ENCODE peak calls at places on chromosomes 6 and 20, in four cellular contexts. H, U, W and G are unnamed samples.

GRCh38 chr20:52150440-52151258 is 40.9 kb downstream of the ZFP64 start:
- DNase-seq in H (no peak), U (peak; percentile 24), W (peak; percentile 36), G (no peak)

GRCh38 chr6:23106951-23107350 is 537.6 kb downstream of the HDGFL1 start:
- DNase-seq in H (no peak), U (no peak), W (no peak), G (no peak)

GRCh38 chr20:33689973-33690372 is 3.8 kb upstream of the E2F1 start:
- DNase-seq in H (no peak), U (peak; percentile 83), W (peak; percentile 96), G (no peak)

GRCh38 chr20:50346372-50347347 is 156.0 kb downstream of the CEBPB start:
- DNase-seq in H (peak; percentile 84), U (no peak), W (no peak), G (no peak)

GRCh38 chr6:32837651-32838113 is 857 bp downstream of the TAP2 start:
- DNase-seq in H (no peak), U (no peak), W (no peak), G (no peak)

GRCh38 chr6:21103626-21104224 is 489.8 kb upstream of the SOX4 start:
- DNase-seq in H (no peak), U (no peak), W (no peak), G (no peak)

GRCh38 chr6:14540276-14540675 is 422.7 kb downstream of the CD83 start:
- DNase-seq in H (no peak), U (no peak), W (no peak), G (no peak)

GRCh38 chr6:144778773-144779531 is 493.8 kb downstream of the UTRN start:
- DNase-seq in H (no peak), U (no peak), W (no peak), G (no peak)

GRCh38 chr20:36217226-36217625 is 19.1 kb upstream of the AAR2 start:
- DNase-seq in H (no peak), U (no peak), W (no peak), G (no peak)

GRCh38 chr6:169868458-169868857 is 117.0 kb downstream of the ERMARD start:
- DNase-seq in H (no peak), U (peak; percentile 68), W (no peak), G (peak; percentile 58)

GRCh38 chr6:143449731-143450452 is 603 bp downstream of the ADAT2 start:
- DNase-seq in H (no peak), U (peak; percentile 36), W (peak; percentile 82), G (no peak)

GRCh38 chr20:11207749-11208502 is 534.1 kb upstream of the JAG1 start:
- DNase-seq in H (no peak), U (no peak), W (no peak), G (no peak)

GRCh38 chr20:49283703-49284625 is 6.1 kb upstream of the ZNFX1 start:
- DNase-seq in H (no peak), U (no peak), W (no peak), G (no peak)

GRCh38 chr20:15902493-15902892 is 670.8 kb downstream of the KIF16B start:
- DNase-seq in H (no peak), U (no peak), W (no peak), G (no peak)

GRCh38 chr20:46512943-46513844 is at the start of gene ZNF334:
- DNase-seq in H (peak; percentile 70), U (no peak), W (no peak), G (no peak)

GRCh38 chr20:23938118-23938438 is 50.5 kb downstream of the GGTLC1 start:
- DNase-seq in H (no peak), U (no peak), W (no peak), G (no peak)

GRCh38 chr6:144955853-144956252 is 670.7 kb downstream of the UTRN start:
- DNase-seq in H (no peak), U (no peak), W (no peak), G (no peak)

GRCh38 chr6:11229267-11230043 is 3.0 kb downstream of the NEDD9 start:
- DNase-seq in H (no peak), U (no peak), W (no peak), G (no peak)

GRCh38 chr6:154156135-154156948 is 117.3 kb downstream of the OPRM1 start:
- DNase-seq in H (no peak), U (peak; percentile 52), W (peak; percentile 16), G (no peak)

GRCh38 chr6:157019733-157020132 is 242.6 kb downstream of the ARID1B start:
- DNase-seq in H (no peak), U (no peak), W (peak; percentile 49), G (no peak)

GRCh38 chr6:135535989-135536414 is 38.5 kb upstream of the AHI1 start:
- DNase-seq in H (no peak), U (peak; percentile 10), W (peak; percentile 20), G (no peak)

GRCh38 chr6:94510877-94511276 is 1066.5 kb upstream of the MANEA start:
- DNase-seq in H (no peak), U (no peak), W (no peak), G (no peak)

GRCh38 chr20:9051508-9051907 is 17.4 kb upstream of the PLCB4 start:
- DNase-seq in H (no peak), U (no peak), W (no peak), G (no peak)